ENCODE peak calls at places on chromosomes 16 and 17, in five cellular contexts. E, O, I, C and A are unnamed samples.

GRCh38 chr17:64331366-64331765 is 59.3 kb downstream of the PECAM1 start:
- DNase-seq in E (no peak), O (no peak), I (no peak), C (no peak), A (no peak)

GRCh38 chr17:78284146-78284545 is 52.7 kb downstream of the TMEM235 start:
- DNase-seq in E (peak; percentile 63), O (no peak), I (no peak), C (no peak), A (no peak)

GRCh38 chr17:38539386-38539785 is 66.4 kb downstream of the SRCIN1 start:
- DNase-seq in E (no peak), O (no peak), I (no peak), C (no peak), A (no peak)

GRCh38 chr17:20095366-20096080 is 86.4 kb downstream of the SPECC1 start:
- DNase-seq in E (peak; percentile 13), O (no peak), I (peak; percentile 17), C (peak; percentile 63), A (no peak)

GRCh38 chr17:18626152-18626870 is 17.9 kb downstream of the TBC1D28 start:
- DNase-seq in E (no peak), O (no peak), I (no peak), C (no peak), A (no peak)

GRCh38 chr17:81834831-81835267 is at the start of gene PPP1R27:
- DNase-seq in E (no peak), O (no peak), I (no peak), C (no peak), A (no peak)

GRCh38 chr17:48491527-48492273 is 39.1 kb downstream of the HOXB1 start:
- DNase-seq in E (peak; percentile 48), O (peak; percentile 39), I (no peak), C (no peak), A (no peak)

GRCh38 chr17:79633937-79634813 is 23.3 kb upstream of the RBFOX3 start:
- DNase-seq in E (no peak), O (no peak), I (no peak), C (no peak), A (no peak)

GRCh38 chr17:39197380-39198185 is at the start of gene CACNB1:
- DNase-seq in E (peak; percentile 65), O (peak; percentile 92), I (peak; percentile 78), C (peak; percentile 58), A (peak; percentile 92)

GRCh38 chr17:16352838-16353701 is at the start of gene CENPV:
- DNase-seq in E (peak; percentile 34), O (peak; percentile 93), I (peak; percentile 63), C (no peak), A (peak; percentile 87)

GRCh38 chr17:38970128-38970527 is 2.9 kb upstream of the FBXO47 start:
- DNase-seq in E (no peak), O (no peak), I (no peak), C (no peak), A (no peak)

GRCh38 chr16:14196011-14196410 is 124.9 kb downstream of the MRTFB start:
- DNase-seq in E (peak; percentile 18), O (no peak), I (no peak), C (no peak), A (no peak)

GRCh38 chr17:75681289-75681688 is 14.2 kb downstream of the SAP30BP start:
- DNase-seq in E (peak; percentile 58), O (no peak), I (peak; percentile 55), C (peak; percentile 60), A (no peak)

GRCh38 chr16:1761751-1762150 is 9.6 kb downstream of the NME3 start:
- DNase-seq in E (no peak), O (no peak), I (no peak), C (no peak), A (no peak)

GRCh38 chr16:1102921-1103648 is 7.0 kb upstream of the C1QTNF8 start:
- DNase-seq in E (no peak), O (peak; percentile 95), I (peak; percentile 72), C (peak; percentile 47), A (peak; percentile 93)

GRCh38 chr16:57283214-57283955 is 1.1 kb downstream of the PLLP start:
- DNase-seq in E (no peak), O (no peak), I (peak; percentile 35), C (no peak), A (no peak)

GRCh38 chr16:77594798-77595625 is 127.3 kb upstream of the NUDT7 start:
- DNase-seq in E (no peak), O (no peak), I (no peak), C (no peak), A (no peak)

GRCh38 chr17:80426671-80427326 is 11.8 kb downstream of the ENDOV start:
- DNase-seq in E (peak; percentile 50), O (peak; percentile 95), I (peak; percentile 87), C (peak; percentile 82), A (peak; percentile 97)

GRCh38 chr17:2899911-2900310 is 103.7 kb downstream of the RAP1GAP2 start:
- DNase-seq in E (peak; percentile 11), O (no peak), I (no peak), C (no peak), A (no peak)

GRCh38 chr17:60229189-60229802 is 79.5 kb downstream of the CA4 start:
- DNase-seq in E (peak; percentile 63), O (no peak), I (no peak), C (peak; percentile 65), A (no peak)

GRCh38 chr17:42754782-42755181 is 6.2 kb upstream of the RAMP2 start:
- DNase-seq in E (peak; percentile 41), O (no peak), I (peak; percentile 12), C (peak; percentile 70), A (no peak)

GRCh38 chr16:64892843-64893242 is 229.0 kb downstream of the CDH11 start:
- DNase-seq in E (peak; percentile 93), O (no peak), I (peak; percentile 14), C (peak; percentile 68), A (no peak)

GRCh38 chr17:82231562-82232321 is 2.9 kb downstream of the SLC16A3 start:
- DNase-seq in E (peak; percentile 40), O (no peak), I (no peak), C (peak; percentile 58), A (no peak)

GRCh38 chr17:2730764-2731353 is 18.6 kb downstream of the CCDC92B start:
- DNase-seq in E (no peak), O (no peak), I (no peak), C (no peak), A (no peak)

GRCh38 chr16:31064882-31065461 is 9.1 kb downstream of the ZNF668 start:
- DNase-seq in E (peak; percentile 97), O (no peak), I (peak; percentile 79), C (peak; percentile 24), A (no peak)

GRCh38 chr16:14308357-14308723 is 237.2 kb downstream of the MRTFB start:
- DNase-seq in E (no peak), O (no peak), I (no peak), C (no peak), A (no peak)

GRCh38 chr17:83080641-83081560 is 1.5 kb downstream of the METRNL start:
- DNase-seq in E (peak; percentile 24), O (peak; percentile 91), I (no peak), C (no peak), A (peak; percentile 85)

GRCh38 chr16:12613131-12613991 is 190.3 kb downstream of the CPPED1 start:
- DNase-seq in E (peak; percentile 39), O (no peak), I (peak; percentile 63), C (peak; percentile 78), A (no peak)

GRCh38 chr17:45677770-45678169 is 106.3 kb upstream of the CRHR1 start:
- DNase-seq in E (peak; percentile 14), O (no peak), I (no peak), C (peak; percentile 48), A (no peak)

GRCh38 chr17:48153711-48154642 is 46.4 kb downstream of the SNX11 start:
- DNase-seq in E (peak; percentile 54), O (peak; percentile 22), I (peak; percentile 42), C (peak; percentile 64), A (peak; percentile 35)

DNA sequence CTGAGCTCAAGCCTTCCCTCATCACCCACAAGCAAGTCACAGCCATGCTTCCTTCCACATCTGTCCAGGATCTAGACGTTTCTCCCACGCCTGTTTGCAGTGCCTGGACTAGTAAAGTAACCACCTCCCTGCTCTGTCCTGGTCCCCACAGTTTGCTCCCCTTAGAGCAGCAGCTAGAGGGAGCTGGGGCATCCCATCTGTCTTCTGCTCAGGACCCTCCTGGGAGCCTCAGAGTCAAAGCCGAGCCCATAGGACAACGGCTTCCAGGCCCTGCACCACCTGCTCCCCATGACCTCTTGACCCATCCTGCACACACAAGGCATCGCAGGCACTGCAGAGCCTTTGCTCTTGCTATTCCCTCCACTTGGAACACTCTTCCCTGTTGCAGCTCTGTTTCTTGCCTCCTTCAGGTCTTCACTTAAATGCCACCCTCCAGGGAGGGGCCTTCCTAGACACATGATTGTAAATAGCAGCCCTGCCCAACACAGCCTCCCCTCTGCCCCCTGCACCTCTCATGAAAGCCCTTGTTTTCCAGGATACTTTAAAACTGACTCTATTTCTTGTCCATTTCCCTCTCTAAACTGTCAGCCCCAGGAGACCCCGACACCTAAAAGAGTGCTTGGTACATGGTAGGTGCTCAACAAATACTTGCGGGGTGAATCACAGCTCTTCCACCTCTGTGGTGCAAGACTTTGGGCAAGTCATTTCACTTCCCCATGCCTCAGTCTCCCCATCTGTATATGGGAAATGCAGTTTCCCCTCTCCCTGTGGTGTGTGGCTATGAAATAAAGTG is 3.1 kb downstream of the NATD1 start:
- DNase-seq in E (no peak), O (no peak), I (no peak), C (no peak), A (no peak)
- TF ChIP-seq CTCF in E (no peak), O (no peak), I (no peak), C (no peak), A (no peak)

DNA sequence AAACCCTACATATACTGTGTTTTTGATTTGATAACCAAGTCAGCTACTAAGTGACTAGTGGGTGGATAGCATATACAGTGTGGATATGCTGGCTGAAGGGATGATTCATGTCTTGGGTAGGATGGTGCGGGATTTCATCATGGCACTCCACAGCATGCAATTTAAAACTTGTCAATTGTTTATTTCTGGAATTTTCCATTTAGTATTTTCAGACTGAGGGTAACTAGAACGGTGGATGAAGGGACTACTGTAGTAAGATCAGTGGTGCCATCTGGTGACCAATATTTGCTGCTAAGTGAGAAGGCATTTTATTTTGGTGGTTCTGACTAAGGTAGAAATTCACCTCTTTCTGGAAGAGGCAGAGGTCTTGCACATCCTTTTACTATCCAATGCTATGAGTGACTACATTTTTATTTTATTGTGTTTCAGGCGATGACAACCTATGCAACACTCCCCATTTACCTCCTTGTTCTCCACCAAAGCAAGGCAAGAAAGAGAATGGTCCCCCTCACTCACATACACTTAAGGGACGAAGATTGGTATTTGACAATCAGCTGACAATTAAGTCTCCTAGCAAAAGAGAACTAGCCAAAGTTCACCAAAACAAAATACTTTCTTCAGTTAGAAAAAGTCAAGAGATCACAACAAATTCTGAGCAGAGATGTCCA is 3.1 kb downstream of the CDC6 start:
- DNase-seq in E (peak; percentile 97), O (peak; percentile 40), I (peak; percentile 60), C (peak; percentile 76), A (peak; percentile 61)
- TF ChIP-seq CTCF in E (peak; percentile 84), O (no peak), I (peak; percentile 79), C (peak; percentile 74), A (peak; percentile 66)

GRCh38 chr16:17556276-17557052 is 85.7 kb upstream of the XYLT1 start:
- DNase-seq in E (peak; percentile 33), O (peak; percentile 41), I (peak; percentile 52), C (peak; percentile 17), A (peak; percentile 51)
- TF ChIP-seq CTCF in E (peak; percentile 58), O (peak; percentile 49), I (no peak), C (peak; percentile 37), A (peak; percentile 61)

DNA sequence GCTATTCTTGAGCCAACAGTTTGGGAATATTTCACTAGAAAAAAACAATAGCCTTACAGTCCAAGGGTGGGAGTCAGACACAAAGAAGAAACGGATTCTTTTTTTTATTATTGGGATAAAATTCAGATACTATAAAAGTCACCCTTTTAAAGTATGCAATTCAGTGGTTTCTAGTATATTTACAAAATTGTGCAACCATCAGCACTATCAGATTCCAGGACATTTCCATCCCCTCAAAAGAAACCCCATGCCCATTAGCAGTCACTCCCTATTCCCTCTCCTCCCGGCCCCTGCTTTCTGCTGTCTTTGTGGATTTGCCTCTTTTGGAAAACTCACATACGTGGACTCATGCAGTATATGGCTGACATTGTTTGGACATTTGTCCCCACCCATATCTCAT is 134.4 kb downstream of the C16orf95 start:
- DNase-seq in E (no peak), O (no peak), I (no peak), C (no peak), A (no peak)
- TF ChIP-seq CTCF in E (no peak), O (no peak), I (no peak), C (no peak), A (no peak)